ENCODE peak calls at places on chromosome 7, in ten cellular contexts. One of them, this sample, is unnamed.

GRCh38 chr7:116598278-116598677 is 73.4 kb downstream of the CAV1 start:
- DNase-seq in lower leg skin: no peak
- DNase-seq in OCI-M1: peak
- DNase-seq in activated T-cell treated with anti-CD3 and anti-CD28 coated beads, Interleukin-2, amount 50 U/mL, for 72 hours: no peak
- DNase-seq in activated T-helper 9 cell treated with anti-CD3 and anti-CD28 coated beads, Interleukin-2, amount 50 U/mL, for 16 hours: no peak
- DNase-seq in substantia nigra: peak
- DNase-seq in hepatocyte: no peak
- DNase-seq in D341Med: peak
- DNase-seq in stimulated activated CD8-positive, alpha-beta memory T cell treated with anti-CD3 and anti-CD28 coated beads, Interleukin-15, amount 100 ng/mL, for 24 hours: no peak
- DNase-seq in heart right ventricle: no peak
- DNase-seq in this sample: no peak

GRCh38 chr7:72286486-72286885 is 125.7 kb downstream of the CALN1 start:
- DNase-seq in lower leg skin: no peak
- DNase-seq in OCI-M1: no peak
- DNase-seq in activated T-cell treated with anti-CD3 and anti-CD28 coated beads, Interleukin-2, amount 50 U/mL, for 72 hours: no peak
- DNase-seq in activated T-helper 9 cell treated with anti-CD3 and anti-CD28 coated beads, Interleukin-2, amount 50 U/mL, for 16 hours: no peak
- DNase-seq in substantia nigra: no peak
- DNase-seq in hepatocyte: no peak
- DNase-seq in D341Med: no peak
- DNase-seq in stimulated activated CD8-positive, alpha-beta memory T cell treated with anti-CD3 and anti-CD28 coated beads, Interleukin-15, amount 100 ng/mL, for 24 hours: no peak
- DNase-seq in heart right ventricle: no peak
- DNase-seq in this sample: no peak

GRCh38 chr7:39017369-39017768 is 39.7 kb downstream of the POU6F2 start:
- DNase-seq in lower leg skin: no peak
- DNase-seq in OCI-M1: no peak
- DNase-seq in activated T-cell treated with anti-CD3 and anti-CD28 coated beads, Interleukin-2, amount 50 U/mL, for 72 hours: no peak
- DNase-seq in activated T-helper 9 cell treated with anti-CD3 and anti-CD28 coated beads, Interleukin-2, amount 50 U/mL, for 16 hours: no peak
- DNase-seq in substantia nigra: no peak
- DNase-seq in hepatocyte: no peak
- DNase-seq in D341Med: no peak
- DNase-seq in stimulated activated CD8-positive, alpha-beta memory T cell treated with anti-CD3 and anti-CD28 coated beads, Interleukin-15, amount 100 ng/mL, for 24 hours: no peak
- DNase-seq in heart right ventricle: no peak
- DNase-seq in this sample: no peak

GRCh38 chr7:111010833-111011232 is 80.1 kb upstream of the LRRN3 start:
- DNase-seq in lower leg skin: no peak
- DNase-seq in OCI-M1: no peak
- DNase-seq in activated T-cell treated with anti-CD3 and anti-CD28 coated beads, Interleukin-2, amount 50 U/mL, for 72 hours: peak
- DNase-seq in activated T-helper 9 cell treated with anti-CD3 and anti-CD28 coated beads, Interleukin-2, amount 50 U/mL, for 16 hours: no peak
- DNase-seq in substantia nigra: no peak
- DNase-seq in hepatocyte: peak
- DNase-seq in D341Med: no peak
- DNase-seq in stimulated activated CD8-positive, alpha-beta memory T cell treated with anti-CD3 and anti-CD28 coated beads, Interleukin-15, amount 100 ng/mL, for 24 hours: no peak
- DNase-seq in heart right ventricle: no peak
- DNase-seq in this sample: no peak

GRCh38 chr7:26087321-26088091 is 64.5 kb upstream of the NFE2L3 start:
- DNase-seq in lower leg skin: no peak
- DNase-seq in OCI-M1: no peak
- DNase-seq in activated T-cell treated with anti-CD3 and anti-CD28 coated beads, Interleukin-2, amount 50 U/mL, for 72 hours: no peak
- DNase-seq in activated T-helper 9 cell treated with anti-CD3 and anti-CD28 coated beads, Interleukin-2, amount 50 U/mL, for 16 hours: no peak
- DNase-seq in substantia nigra: no peak
- DNase-seq in hepatocyte: no peak
- DNase-seq in D341Med: no peak
- DNase-seq in stimulated activated CD8-positive, alpha-beta memory T cell treated with anti-CD3 and anti-CD28 coated beads, Interleukin-15, amount 100 ng/mL, for 24 hours: no peak
- DNase-seq in heart right ventricle: no peak
- DNase-seq in this sample: no peak

GRCh38 chr7:133742709-133743538 is 384.2 kb upstream of the LRGUK start:
- DNase-seq in lower leg skin: no peak
- DNase-seq in OCI-M1: peak
- DNase-seq in activated T-cell treated with anti-CD3 and anti-CD28 coated beads, Interleukin-2, amount 50 U/mL, for 72 hours: no peak
- DNase-seq in activated T-helper 9 cell treated with anti-CD3 and anti-CD28 coated beads, Interleukin-2, amount 50 U/mL, for 16 hours: no peak
- DNase-seq in substantia nigra: no peak
- DNase-seq in hepatocyte: peak
- DNase-seq in D341Med: peak
- DNase-seq in stimulated activated CD8-positive, alpha-beta memory T cell treated with anti-CD3 and anti-CD28 coated beads, Interleukin-15, amount 100 ng/mL, for 24 hours: no peak
- DNase-seq in heart right ventricle: no peak
- DNase-seq in this sample: peak

GRCh38 chr7:55439627-55440026 is 74.5 kb downstream of the LANCL2 start:
- DNase-seq in lower leg skin: no peak
- DNase-seq in OCI-M1: no peak
- DNase-seq in activated T-cell treated with anti-CD3 and anti-CD28 coated beads, Interleukin-2, amount 50 U/mL, for 72 hours: no peak
- DNase-seq in activated T-helper 9 cell treated with anti-CD3 and anti-CD28 coated beads, Interleukin-2, amount 50 U/mL, for 16 hours: no peak
- DNase-seq in substantia nigra: no peak
- DNase-seq in hepatocyte: no peak
- DNase-seq in D341Med: no peak
- DNase-seq in stimulated activated CD8-positive, alpha-beta memory T cell treated with anti-CD3 and anti-CD28 coated beads, Interleukin-15, amount 100 ng/mL, for 24 hours: no peak
- DNase-seq in heart right ventricle: no peak
- DNase-seq in this sample: no peak

GRCh38 chr7:128955981-128956380 is 18.3 kb downstream of the IRF5 start:
- DNase-seq in lower leg skin: no peak
- DNase-seq in OCI-M1: no peak
- DNase-seq in activated T-cell treated with anti-CD3 and anti-CD28 coated beads, Interleukin-2, amount 50 U/mL, for 72 hours: no peak
- DNase-seq in activated T-helper 9 cell treated with anti-CD3 and anti-CD28 coated beads, Interleukin-2, amount 50 U/mL, for 16 hours: no peak
- DNase-seq in substantia nigra: no peak
- DNase-seq in hepatocyte: no peak
- DNase-seq in D341Med: no peak
- DNase-seq in stimulated activated CD8-positive, alpha-beta memory T cell treated with anti-CD3 and anti-CD28 coated beads, Interleukin-15, amount 100 ng/mL, for 24 hours: no peak
- DNase-seq in heart right ventricle: no peak
- DNase-seq in this sample: no peak

GRCh38 chr7:138750473-138750872 is 47.3 kb upstream of the TMEM213 start:
- DNase-seq in lower leg skin: no peak
- DNase-seq in OCI-M1: no peak
- DNase-seq in activated T-cell treated with anti-CD3 and anti-CD28 coated beads, Interleukin-2, amount 50 U/mL, for 72 hours: no peak
- DNase-seq in activated T-helper 9 cell treated with anti-CD3 and anti-CD28 coated beads, Interleukin-2, amount 50 U/mL, for 16 hours: no peak
- DNase-seq in substantia nigra: no peak
- DNase-seq in hepatocyte: no peak
- DNase-seq in D341Med: no peak
- DNase-seq in stimulated activated CD8-positive, alpha-beta memory T cell treated with anti-CD3 and anti-CD28 coated beads, Interleukin-15, amount 100 ng/mL, for 24 hours: no peak
- DNase-seq in heart right ventricle: no peak
- DNase-seq in this sample: no peak

GRCh38 chr7:33221374-33221773 is 92.0 kb downstream of the BBS9 start:
- DNase-seq in lower leg skin: no peak
- DNase-seq in OCI-M1: no peak
- DNase-seq in activated T-cell treated with anti-CD3 and anti-CD28 coated beads, Interleukin-2, amount 50 U/mL, for 72 hours: no peak
- DNase-seq in activated T-helper 9 cell treated with anti-CD3 and anti-CD28 coated beads, Interleukin-2, amount 50 U/mL, for 16 hours: no peak
- DNase-seq in substantia nigra: no peak
- DNase-seq in hepatocyte: no peak
- DNase-seq in D341Med: no peak
- DNase-seq in stimulated activated CD8-positive, alpha-beta memory T cell treated with anti-CD3 and anti-CD28 coated beads, Interleukin-15, amount 100 ng/mL, for 24 hours: no peak
- DNase-seq in heart right ventricle: no peak
- DNase-seq in this sample: no peak

GRCh38 chr7:30974605-30975256 is 11.0 kb downstream of the GHRHR start:
- DNase-seq in lower leg skin: peak
- DNase-seq in OCI-M1: peak
- DNase-seq in activated T-cell treated with anti-CD3 and anti-CD28 coated beads, Interleukin-2, amount 50 U/mL, for 72 hours: peak
- DNase-seq in activated T-helper 9 cell treated with anti-CD3 and anti-CD28 coated beads, Interleukin-2, amount 50 U/mL, for 16 hours: no peak
- DNase-seq in substantia nigra: no peak
- DNase-seq in hepatocyte: peak
- DNase-seq in D341Med: peak
- DNase-seq in stimulated activated CD8-positive, alpha-beta memory T cell treated with anti-CD3 and anti-CD28 coated beads, Interleukin-15, amount 100 ng/mL, for 24 hours: no peak
- DNase-seq in heart right ventricle: peak
- DNase-seq in this sample: no peak

GRCh38 chr7:33590902-33591301 is 314.4 kb upstream of the BMPER start:
- DNase-seq in lower leg skin: no peak
- DNase-seq in OCI-M1: no peak
- DNase-seq in activated T-cell treated with anti-CD3 and anti-CD28 coated beads, Interleukin-2, amount 50 U/mL, for 72 hours: no peak
- DNase-seq in activated T-helper 9 cell treated with anti-CD3 and anti-CD28 coated beads, Interleukin-2, amount 50 U/mL, for 16 hours: no peak
- DNase-seq in substantia nigra: no peak
- DNase-seq in hepatocyte: no peak
- DNase-seq in D341Med: no peak
- DNase-seq in stimulated activated CD8-positive, alpha-beta memory T cell treated with anti-CD3 and anti-CD28 coated beads, Interleukin-15, amount 100 ng/mL, for 24 hours: no peak
- DNase-seq in heart right ventricle: no peak
- DNase-seq in this sample: peak

This sample was measured in foreskin melanocyte.